ENCODE peak calls at places on chromosome 11, in eight cellular contexts. D is SK-N-SH, H is dorsolateral prefrontal cortex, Q is GM10248, B is fibroblast of pulmonary artery, W is lower lobe of right lung, O is cardiac fibroblast, P is brain microvascular endothelial cell. Z is an unnamed sample.

GRCh38 chr11:47983464-47984397 is 3.4 kb downstream of the PTPRJ start:
- DNase-seq in D (no peak), H (no peak), Q (no peak), B (peak), W (no peak), O (peak), P (peak), Z (peak)

GRCh38 chr11:77109236-77110019 is 6.8 kb downstream of the OMP start:
- DNase-seq in D (no peak), H (no peak), Q (no peak), B (peak), W (no peak), O (peak), P (no peak), Z (peak)

GRCh38 chr11:100719809-100720221 is 32.7 kb downstream of the ARHGAP42 start:
- DNase-seq in D (no peak), H (no peak), Q (no peak), B (peak), W (no peak), O (peak), P (peak), Z (peak)

GRCh38 chr11:107043242-107043991 is 25.1 kb upstream of the GUCY1A2 start:
- DNase-seq in D (no peak), H (no peak), Q (peak), B (peak), W (no peak), O (peak), P (peak), Z (peak)

GRCh38 chr11:116104480-116105174 is 600.4 kb upstream of the CADM1 start:
- DNase-seq in D (no peak), H (no peak), Q (no peak), B (no peak), W (no peak), O (no peak), P (no peak), Z (no peak)

GRCh38 chr11:112961751-112962747 is 829 bp downstream of the NCAM1 start:
- DNase-seq in D (peak), H (peak), Q (peak), B (no peak), W (peak), O (no peak), P (no peak), Z (no peak)

GRCh38 chr11:95698939-95699562 is 90.5 kb downstream of the FAM76B start:
- DNase-seq in D (no peak), H (no peak), Q (no peak), B (no peak), W (no peak), O (peak), P (no peak), Z (peak)

GRCh38 chr11:79822771-79823170 is 381.9 kb upstream of the TENM4 start:
- DNase-seq in D (no peak), H (no peak), Q (no peak), B (no peak), W (no peak), O (no peak), P (no peak), Z (no peak)

GRCh38 chr11:11580831-11581492 is 40.8 kb downstream of the GALNT18 start:
- DNase-seq in D (peak), H (no peak), Q (no peak), B (no peak), W (no peak), O (no peak), P (no peak), Z (no peak)

GRCh38 chr11:32420937-32421532 is 14.3 kb downstream of the WT1 start:
- DNase-seq in D (peak), H (no peak), Q (no peak), B (no peak), W (no peak), O (peak), P (no peak), Z (no peak)

GRCh38 chr11:93645938-93646337 is 15.5 kb upstream of the CEP295 start:
- DNase-seq in D (no peak), H (no peak), Q (no peak), B (no peak), W (no peak), O (no peak), P (no peak), Z (no peak)

GRCh38 chr11:36328956-36329673 is 33.0 kb downstream of the PRR5L start:
- DNase-seq in D (no peak), H (no peak), Q (no peak), B (no peak), W (no peak), O (no peak), P (peak), Z (no peak)

GRCh38 chr11:12088047-12088481 is 22.3 kb upstream of the MICAL2 start:
- DNase-seq in D (no peak), H (peak), Q (no peak), B (peak), W (no peak), O (peak), P (peak), Z (peak)

GRCh38 chr11:42770444-42771065 is 541.2 kb upstream of the API5 start:
- DNase-seq in D (peak), H (peak), Q (peak), B (peak), W (no peak), O (peak), P (no peak), Z (no peak)

GRCh38 chr11:27945323-27945722 is 162.6 kb downstream of the KIF18A start:
- DNase-seq in D (no peak), H (no peak), Q (no peak), B (no peak), W (no peak), O (no peak), P (no peak), Z (no peak)

GRCh38 chr11:15035283-15035682 is 38.1 kb upstream of the CALCB start:
- DNase-seq in D (no peak), H (no peak), Q (no peak), B (no peak), W (no peak), O (no peak), P (no peak), Z (no peak)

GRCh38 chr11:15034687-15035267 is 38.6 kb upstream of the CALCB start:
- DNase-seq in D (no peak), H (no peak), Q (no peak), B (no peak), W (no peak), O (no peak), P (no peak), Z (no peak)

GRCh38 chr11:15038963-15039362 is 34.4 kb upstream of the CALCB start:
- DNase-seq in D (peak), H (no peak), Q (no peak), B (peak), W (no peak), O (peak), P (no peak), Z (peak)
- TF ChIP-seq CTCF in D (no peak), H (no peak), Q (no peak), B (no peak), W (no peak), O (peak), P (peak), Z (peak)

DNA sequence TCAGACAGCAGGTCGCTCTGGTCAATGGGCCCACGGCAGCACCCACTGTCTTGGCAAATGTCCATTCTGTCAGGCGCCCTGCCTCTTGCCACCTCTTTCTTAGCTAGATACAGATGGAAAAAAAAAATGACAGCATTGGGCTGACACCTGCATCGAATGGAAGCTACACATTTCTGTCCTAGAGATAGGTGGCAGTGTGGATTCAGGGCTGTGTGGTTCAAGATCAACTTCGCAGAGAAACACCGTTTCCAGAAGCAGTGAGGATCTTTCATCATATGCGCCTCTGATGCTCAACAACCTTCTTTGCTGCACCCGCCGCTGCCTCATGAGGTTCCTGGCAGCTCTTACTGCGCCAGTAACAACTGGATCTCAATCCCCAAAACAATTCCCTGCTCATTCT is 236.3 kb downstream of the KIRREL3 start:
- DNase-seq in D (no peak), H (no peak), Q (no peak), B (no peak), W (no peak), O (no peak), P (no peak), Z (no peak)
- TF ChIP-seq CTCF in D (no peak), H (peak), Q (no peak), B (no peak), W (no peak), O (no peak), P (peak), Z (no peak)

GRCh38 chr11:64264371-64264852 is 13.1 kb downstream of the PLCB3 start:
- DNase-seq in D (peak), H (no peak), Q (no peak), B (no peak), W (no peak), O (no peak), P (no peak), Z (no peak)
- TF ChIP-seq CTCF in D (no peak), H (no peak), Q (no peak), B (no peak), W (no peak), O (no peak), P (no peak), Z (no peak)

GRCh38 chr11:78764946-78765345 is 190.3 kb upstream of the NARS2 start:
- DNase-seq in D (no peak), H (no peak), Q (no peak), B (no peak), W (no peak), O (no peak), P (no peak), Z (no peak)

GRCh38 chr11:78753297-78753696 is 178.6 kb upstream of the NARS2 start:
- DNase-seq in D (no peak), H (no peak), Q (no peak), B (no peak), W (no peak), O (no peak), P (no peak), Z (no peak)

GRCh38 chr11:78762105-78762504 is 187.4 kb upstream of the NARS2 start:
- DNase-seq in D (no peak), H (no peak), Q (no peak), B (no peak), W (no peak), O (no peak), P (no peak), Z (no peak)

GRCh38 chr11:78763664-78764063 is 189.0 kb upstream of the NARS2 start:
- DNase-seq in D (no peak), H (no peak), Q (no peak), B (no peak), W (no peak), O (no peak), P (no peak), Z (no peak)

DNA sequence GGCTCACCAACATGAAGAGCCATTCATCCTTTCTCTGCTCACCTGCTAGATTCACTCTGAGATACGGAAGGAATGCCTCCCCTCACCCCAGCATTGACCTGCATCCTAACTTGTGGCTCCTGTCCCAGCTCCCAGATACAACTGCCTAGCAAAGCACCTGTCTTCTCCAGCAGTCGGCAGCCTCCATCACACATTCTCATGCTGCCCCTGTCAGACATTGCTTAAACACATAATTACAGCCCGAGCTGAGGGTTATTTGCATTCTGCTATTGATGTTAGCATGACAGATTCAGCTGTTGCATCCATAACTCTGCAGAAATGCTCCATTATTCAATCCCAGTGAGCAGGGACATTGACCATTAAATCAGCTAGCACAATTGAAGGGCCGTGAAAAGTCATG is 184.4 kb upstream of the NARS2 start:
- DNase-seq in D (no peak), H (no peak), Q (no peak), B (no peak), W (no peak), O (no peak), P (no peak), Z (no peak)
- TF ChIP-seq CTCF in D (no peak), H (no peak), Q (no peak), B (no peak), W (no peak), O (no peak), P (no peak), Z (no peak)